ENCODE peak calls at places on chromosomes 6 and 20, in seven cellular contexts. One of them, this sample, is unnamed. For H3K27me3, the result is how much of the 10 kb centered on the place peaks cover.

GRCh38 chr6:117840541-117840983 is 66.5 kb upstream of the SLC35F1 start:
- DNase-seq in heart left ventricle: no peak
- DNase-seq in CD4-positive, alpha-beta memory T cell: no peak
- DNase-seq in stomach: no peak
- DNase-seq in dorsolateral prefrontal cortex: no peak
- DNase-seq in WERI-Rb-1: peak
- DNase-seq in CD4-positive, alpha-beta T cell: no peak
- DNase-seq in this sample: no peak

GRCh38 chr6:14129572-14129971 is 12.0 kb downstream of the CD83 start:
- DNase-seq in heart left ventricle: peak
- DNase-seq in CD4-positive, alpha-beta memory T cell: no peak
- DNase-seq in stomach: peak
- DNase-seq in dorsolateral prefrontal cortex: peak
- DNase-seq in WERI-Rb-1: peak
- DNase-seq in CD4-positive, alpha-beta T cell: peak
- DNase-seq in this sample: peak

GRCh38 chr6:52506502-52506875 is 70.4 kb downstream of the TRAM2 start:
- DNase-seq in heart left ventricle: no peak
- DNase-seq in CD4-positive, alpha-beta memory T cell: no peak
- DNase-seq in stomach: no peak
- DNase-seq in dorsolateral prefrontal cortex: no peak
- DNase-seq in WERI-Rb-1: no peak
- DNase-seq in CD4-positive, alpha-beta T cell: no peak
- DNase-seq in this sample: no peak

GRCh38 chr6:45265246-45265645 is 62.9 kb upstream of the RUNX2 start:
- DNase-seq in heart left ventricle: no peak
- DNase-seq in CD4-positive, alpha-beta memory T cell: no peak
- DNase-seq in stomach: no peak
- DNase-seq in dorsolateral prefrontal cortex: no peak
- DNase-seq in WERI-Rb-1: no peak
- DNase-seq in CD4-positive, alpha-beta T cell: no peak
- DNase-seq in this sample: no peak

GRCh38 chr6:7761047-7761446 is 35.1 kb downstream of the BMP6 start:
- DNase-seq in heart left ventricle: no peak
- DNase-seq in CD4-positive, alpha-beta memory T cell: no peak
- DNase-seq in stomach: no peak
- DNase-seq in dorsolateral prefrontal cortex: no peak
- DNase-seq in WERI-Rb-1: no peak
- DNase-seq in CD4-positive, alpha-beta T cell: no peak
- DNase-seq in this sample: no peak

GRCh38 chr6:2534406-2535139 is 216.1 kb downstream of the MYLK4 start:
- DNase-seq in heart left ventricle: no peak
- DNase-seq in CD4-positive, alpha-beta memory T cell: no peak
- DNase-seq in stomach: no peak
- DNase-seq in dorsolateral prefrontal cortex: no peak
- DNase-seq in WERI-Rb-1: no peak
- DNase-seq in CD4-positive, alpha-beta T cell: no peak
- DNase-seq in this sample: no peak

GRCh38 chr6:36793913-36794703 is 45.1 kb downstream of the CPNE5 start:
- DNase-seq in heart left ventricle: no peak
- DNase-seq in CD4-positive, alpha-beta memory T cell: no peak
- DNase-seq in stomach: no peak
- DNase-seq in dorsolateral prefrontal cortex: peak
- DNase-seq in WERI-Rb-1: peak
- DNase-seq in CD4-positive, alpha-beta T cell: no peak
- DNase-seq in this sample: no peak

GRCh38 chr6:75211920-75212590 is 6.2 kb upstream of the COL12A1 start:
- DNase-seq in heart left ventricle: no peak
- DNase-seq in CD4-positive, alpha-beta memory T cell: no peak
- DNase-seq in stomach: no peak
- DNase-seq in dorsolateral prefrontal cortex: no peak
- DNase-seq in WERI-Rb-1: no peak
- DNase-seq in CD4-positive, alpha-beta T cell: no peak
- DNase-seq in this sample: no peak

GRCh38 chr6:106446287-106446885 is 85.9 kb downstream of the CRYBG1 start:
- DNase-seq in heart left ventricle: no peak
- DNase-seq in CD4-positive, alpha-beta memory T cell: peak
- DNase-seq in stomach: no peak
- DNase-seq in dorsolateral prefrontal cortex: no peak
- DNase-seq in WERI-Rb-1: no peak
- DNase-seq in CD4-positive, alpha-beta T cell: no peak
- DNase-seq in this sample: no peak

GRCh38 chr6:100217225-100217624 is 223.2 kb upstream of the MCHR2 start:
- DNase-seq in heart left ventricle: no peak
- DNase-seq in CD4-positive, alpha-beta memory T cell: no peak
- DNase-seq in stomach: no peak
- DNase-seq in dorsolateral prefrontal cortex: no peak
- DNase-seq in WERI-Rb-1: no peak
- DNase-seq in CD4-positive, alpha-beta T cell: no peak
- DNase-seq in this sample: no peak

GRCh38 chr6:43575105-43575771 is 600 bp downstream of the XPO5 start:
- DNase-seq in heart left ventricle: no peak
- DNase-seq in CD4-positive, alpha-beta memory T cell: no peak
- DNase-seq in stomach: peak
- DNase-seq in dorsolateral prefrontal cortex: peak
- DNase-seq in WERI-Rb-1: peak
- DNase-seq in CD4-positive, alpha-beta T cell: no peak
- DNase-seq in this sample: peak

GRCh38 chr6:25499851-25500250 is 152.2 kb upstream of the SCGN start:
- DNase-seq in heart left ventricle: no peak
- DNase-seq in CD4-positive, alpha-beta memory T cell: no peak
- DNase-seq in stomach: no peak
- DNase-seq in dorsolateral prefrontal cortex: no peak
- DNase-seq in WERI-Rb-1: no peak
- DNase-seq in CD4-positive, alpha-beta T cell: no peak
- DNase-seq in this sample: no peak

GRCh38 chr6:166654573-166654972 is 27.5 kb upstream of the RPS6KA2 start:
- DNase-seq in heart left ventricle: no peak
- DNase-seq in CD4-positive, alpha-beta memory T cell: no peak
- DNase-seq in stomach: no peak
- DNase-seq in dorsolateral prefrontal cortex: no peak
- DNase-seq in WERI-Rb-1: no peak
- DNase-seq in CD4-positive, alpha-beta T cell: no peak
- DNase-seq in this sample: no peak
- H3K27me3 ChIP-seq in heart left ventricle: under half
- H3K27me3 ChIP-seq in CD4-positive, alpha-beta memory T cell: under half
- H3K27me3 ChIP-seq in stomach: under half
- H3K27me3 ChIP-seq in dorsolateral prefrontal cortex: under half
- H3K27me3 ChIP-seq in WERI-Rb-1: under half
- H3K27me3 ChIP-seq in CD4-positive, alpha-beta T cell: under half
- H3K27me3 ChIP-seq in this sample: under half

GRCh38 chr20:23959054-23959453 is 29.5 kb downstream of the GGTLC1 start:
- DNase-seq in heart left ventricle: no peak
- DNase-seq in CD4-positive, alpha-beta memory T cell: no peak
- DNase-seq in stomach: no peak
- DNase-seq in dorsolateral prefrontal cortex: no peak
- DNase-seq in WERI-Rb-1: no peak
- DNase-seq in CD4-positive, alpha-beta T cell: no peak
- DNase-seq in this sample: no peak
- H3K27me3 ChIP-seq in heart left ventricle: under half
- H3K27me3 ChIP-seq in CD4-positive, alpha-beta memory T cell: under half
- H3K27me3 ChIP-seq in stomach: under half
- H3K27me3 ChIP-seq in dorsolateral prefrontal cortex: under half
- H3K27me3 ChIP-seq in WERI-Rb-1: under half
- H3K27me3 ChIP-seq in CD4-positive, alpha-beta T cell: under half
- H3K27me3 ChIP-seq in this sample: under half

GRCh38 chr6:71887744-71888115 is 1.4 kb downstream of the RIMS1 start:
- DNase-seq in heart left ventricle: no peak
- DNase-seq in CD4-positive, alpha-beta memory T cell: no peak
- DNase-seq in stomach: no peak
- DNase-seq in dorsolateral prefrontal cortex: no peak
- DNase-seq in WERI-Rb-1: no peak
- DNase-seq in CD4-positive, alpha-beta T cell: no peak
- DNase-seq in this sample: no peak

GRCh38 chr6:71887006-71887743 is 825 bp downstream of the RIMS1 start:
- DNase-seq in heart left ventricle: no peak
- DNase-seq in CD4-positive, alpha-beta memory T cell: no peak
- DNase-seq in stomach: no peak
- DNase-seq in dorsolateral prefrontal cortex: no peak
- DNase-seq in WERI-Rb-1: no peak
- DNase-seq in CD4-positive, alpha-beta T cell: no peak
- DNase-seq in this sample: peak

GRCh38 chr6:71889366-71889765 is 3.0 kb downstream of the RIMS1 start:
- DNase-seq in heart left ventricle: no peak
- DNase-seq in CD4-positive, alpha-beta memory T cell: no peak
- DNase-seq in stomach: no peak
- DNase-seq in dorsolateral prefrontal cortex: no peak
- DNase-seq in WERI-Rb-1: no peak
- DNase-seq in CD4-positive, alpha-beta T cell: no peak
- DNase-seq in this sample: no peak

GRCh38 chr6:71888720-71889340 is 2.5 kb downstream of the RIMS1 start:
- DNase-seq in heart left ventricle: no peak
- DNase-seq in CD4-positive, alpha-beta memory T cell: no peak
- DNase-seq in stomach: no peak
- DNase-seq in dorsolateral prefrontal cortex: no peak
- DNase-seq in WERI-Rb-1: peak
- DNase-seq in CD4-positive, alpha-beta T cell: no peak
- DNase-seq in this sample: no peak

DNA sequence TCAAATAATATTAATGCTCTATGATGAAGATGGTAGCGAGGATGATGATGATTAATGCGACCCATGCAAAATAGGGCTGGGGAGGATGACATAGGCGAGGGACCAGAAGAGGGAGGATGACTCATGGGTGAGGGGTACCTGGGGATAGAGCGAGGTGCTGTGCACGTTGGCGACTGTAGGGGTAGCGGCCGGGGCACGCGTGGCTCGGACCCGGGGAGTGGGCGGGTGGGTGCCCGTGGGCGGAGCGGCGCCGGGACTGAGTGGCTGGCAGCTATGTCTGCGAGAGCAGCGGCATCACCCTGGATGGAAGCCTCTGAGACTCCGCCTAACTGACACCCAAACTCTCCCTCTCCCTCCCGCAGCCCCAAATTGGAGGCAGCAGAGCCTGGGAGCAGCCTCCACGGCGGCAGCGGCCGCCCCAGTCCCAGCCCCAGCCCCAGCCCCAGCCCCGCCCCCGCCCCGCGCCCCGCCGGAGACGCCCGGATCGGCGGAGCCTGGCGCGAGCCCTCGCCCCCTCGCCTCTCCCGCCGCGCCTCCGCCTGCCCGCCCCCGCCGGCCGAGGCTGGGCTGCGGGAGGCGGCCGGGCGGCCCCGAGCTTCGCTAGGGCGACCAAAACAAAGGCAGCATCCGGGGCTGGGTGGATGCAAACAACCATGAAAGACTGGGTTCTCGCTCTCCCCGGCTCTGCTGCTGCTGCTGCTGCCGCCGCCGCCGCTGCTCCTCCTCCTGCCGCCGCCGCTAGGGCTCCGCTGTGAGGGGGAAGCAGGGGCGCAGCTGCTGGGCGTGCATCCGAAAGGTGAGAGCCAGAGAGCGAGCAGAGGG is at the start of gene RIMS1:
- DNase-seq in heart left ventricle: no peak
- DNase-seq in CD4-positive, alpha-beta memory T cell: no peak
- DNase-seq in stomach: no peak
- DNase-seq in dorsolateral prefrontal cortex: peak
- DNase-seq in WERI-Rb-1: peak
- DNase-seq in CD4-positive, alpha-beta T cell: no peak
- DNase-seq in this sample: peak
- H3K27me3 ChIP-seq in heart left ventricle: under half
- H3K27me3 ChIP-seq in CD4-positive, alpha-beta memory T cell: under half
- H3K27me3 ChIP-seq in stomach: under half
- H3K27me3 ChIP-seq in dorsolateral prefrontal cortex: under half
- H3K27me3 ChIP-seq in WERI-Rb-1: under half
- H3K27me3 ChIP-seq in CD4-positive, alpha-beta T cell: under half
- H3K27me3 ChIP-seq in this sample: under half

GRCh38 chr20:6057704-6058103 is 3.8 kb upstream of the LRRN4 start:
- DNase-seq in heart left ventricle: no peak
- DNase-seq in CD4-positive, alpha-beta memory T cell: no peak
- DNase-seq in stomach: no peak
- DNase-seq in dorsolateral prefrontal cortex: no peak
- DNase-seq in WERI-Rb-1: no peak
- DNase-seq in CD4-positive, alpha-beta T cell: no peak
- DNase-seq in this sample: no peak

GRCh38 chr20:6053776-6054688 is at the start of gene LRRN4:
- DNase-seq in heart left ventricle: no peak
- DNase-seq in CD4-positive, alpha-beta memory T cell: no peak
- DNase-seq in stomach: peak
- DNase-seq in dorsolateral prefrontal cortex: no peak
- DNase-seq in WERI-Rb-1: no peak
- DNase-seq in CD4-positive, alpha-beta T cell: no peak
- DNase-seq in this sample: peak

GRCh38 chr20:6057139-6057538 is 3.3 kb upstream of the LRRN4 start:
- DNase-seq in heart left ventricle: no peak
- DNase-seq in CD4-positive, alpha-beta memory T cell: no peak
- DNase-seq in stomach: no peak
- DNase-seq in dorsolateral prefrontal cortex: no peak
- DNase-seq in WERI-Rb-1: no peak
- DNase-seq in CD4-positive, alpha-beta T cell: no peak
- DNase-seq in this sample: no peak

GRCh38 chr20:6055161-6055783 is 1.4 kb upstream of the LRRN4 start:
- DNase-seq in heart left ventricle: no peak
- DNase-seq in CD4-positive, alpha-beta memory T cell: no peak
- DNase-seq in stomach: no peak
- DNase-seq in dorsolateral prefrontal cortex: no peak
- DNase-seq in WERI-Rb-1: no peak
- DNase-seq in CD4-positive, alpha-beta T cell: no peak
- DNase-seq in this sample: no peak

DNA sequence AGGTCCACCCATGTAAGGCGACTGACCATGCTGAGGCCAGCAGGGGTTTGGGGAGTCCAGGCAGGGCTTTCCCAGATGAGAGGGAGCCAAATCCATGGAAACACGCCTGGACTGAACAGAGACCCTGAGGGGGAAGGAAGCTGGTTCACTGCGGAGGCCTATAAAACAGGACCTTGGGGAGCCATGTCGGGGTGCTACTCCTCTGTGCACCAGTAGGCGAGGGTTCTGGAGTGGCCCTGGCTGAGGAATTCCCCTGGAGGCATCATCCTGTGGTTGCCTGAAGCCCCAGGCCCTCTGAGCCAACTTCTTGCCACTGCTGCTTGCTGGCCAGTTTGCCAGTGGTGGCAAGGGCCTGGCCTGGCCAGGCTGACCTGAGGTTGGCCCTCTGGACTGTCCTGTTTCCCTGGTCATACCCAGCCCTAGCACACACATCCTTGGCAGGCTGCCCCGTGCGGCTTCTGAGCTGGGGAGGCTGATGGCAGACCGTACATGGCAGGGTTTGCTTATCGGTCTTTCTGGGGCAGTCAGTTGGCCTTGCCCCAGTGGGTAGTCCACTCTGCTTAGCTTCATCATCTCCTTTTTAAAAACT is 2.2 kb upstream of the LRRN4 start:
- DNase-seq in heart left ventricle: no peak
- DNase-seq in CD4-positive, alpha-beta memory T cell: no peak
- DNase-seq in stomach: no peak
- DNase-seq in dorsolateral prefrontal cortex: no peak
- DNase-seq in WERI-Rb-1: no peak
- DNase-seq in CD4-positive, alpha-beta T cell: no peak
- DNase-seq in this sample: no peak
- H3K27me3 ChIP-seq in heart left ventricle: under half
- H3K27me3 ChIP-seq in CD4-positive, alpha-beta memory T cell: under half
- H3K27me3 ChIP-seq in stomach: half or more
- H3K27me3 ChIP-seq in dorsolateral prefrontal cortex: under half
- H3K27me3 ChIP-seq in WERI-Rb-1: under half
- H3K27me3 ChIP-seq in CD4-positive, alpha-beta T cell: under half
- H3K27me3 ChIP-seq in this sample: under half

This sample was measured in H9.